ENCODE peak calls at places on chromosomes 11 and 22, in nine cellular contexts. Y, T, F, L, M, O, R, D and J are unnamed samples.

GRCh38 chr11:134120143-134120850 is 51.4 kb downstream of the JAM3 start:
- DNase-seq in Y (no peak), D (no peak), F (no peak), O (no peak), L (no peak), T (no peak), R (no peak), M (no peak), J (no peak)

GRCh38 chr11:115660072-115660805 is 156.0 kb upstream of the CADM1 start:
- DNase-seq in O (no peak), D (no peak), F (no peak), R (no peak), T (no peak), M (no peak), L (no peak), Y (no peak), J (peak)

GRCh38 chr11:46066335-46066734 is 54.9 kb downstream of the PHF21A start:
- DNase-seq in L (no peak), R (no peak), O (no peak), D (no peak), M (no peak), T (no peak), F (no peak), Y (no peak), J (no peak)

GRCh38 chr22:47631571-47632102 is 869.2 kb downstream of the TBC1D22A start:
- DNase-seq in D (no peak), R (no peak), M (no peak), F (no peak), L (no peak), O (no peak), T (no peak), Y (no peak), J (peak)

GRCh38 chr11:124841765-124842700 is 23.2 kb upstream of the ROBO3 start:
- DNase-seq in T (no peak), M (no peak), D (no peak), O (no peak), Y (no peak), R (no peak), F (no peak), L (no peak), J (no peak)

GRCh38 chr11:111360150-111361043 is 18.7 kb downstream of the POU2AF1 start:
- DNase-seq in R (no peak), T (no peak), D (no peak), M (no peak), F (no peak), O (no peak), L (peak), Y (no peak), J (no peak)

GRCh38 chr11:33895752-33896137 is 3.9 kb upstream of the LMO2 start:
- DNase-seq in O (no peak), D (no peak), F (no peak), R (no peak), Y (no peak), M (no peak), T (no peak), L (no peak), J (peak)

GRCh38 chr11:105219269-105219668 is 79.7 kb upstream of the CARD18 start:
- DNase-seq in R (peak), Y (no peak), L (no peak), T (no peak), M (no peak), D (no peak), O (no peak), F (no peak), J (no peak)

GRCh38 chr11:59555601-59556114 is 44.3 kb downstream of the OR4D9 start:
- DNase-seq in Y (no peak), T (no peak), D (no peak), M (no peak), O (no peak), F (no peak), L (no peak), R (no peak), J (no peak)

GRCh38 chr11:86799680-86800075 is 664 bp upstream of the PRSS23 start:
- DNase-seq in Y (no peak), D (peak), F (no peak), T (no peak), L (peak), O (no peak), R (no peak), M (no peak), J (no peak)